ENCODE peak calls at places on chromosomes 12 and 14, in four cellular contexts. One of them, this sample, is unnamed.

GRCh38 chr14:70567791-70568190 is 32.7 kb downstream of the MED6 start:
- DNase-seq in activated T-cell treated with anti-CD3 and anti-CD28 coated beads, Interleukin-2, amount 50 U/mL, for 72 hours: peak
- DNase-seq in EH: peak
- DNase-seq in GDM1: peak
- DNase-seq in this sample: no peak

GRCh38 chr12:104345234-104346066 is 41.9 kb downstream of the EID3 start:
- DNase-seq in EH: no peak
- DNase-seq in activated T-cell treated with anti-CD3 and anti-CD28 coated beads, Interleukin-2, amount 50 U/mL, for 72 hours: no peak
- DNase-seq in GDM1: no peak
- DNase-seq in this sample: no peak

GRCh38 chr14:91354221-91354916 is 63.3 kb downstream of the CCDC88C start:
- DNase-seq in EH: no peak
- DNase-seq in activated T-cell treated with anti-CD3 and anti-CD28 coated beads, Interleukin-2, amount 50 U/mL, for 72 hours: no peak
- DNase-seq in GDM1: no peak
- DNase-seq in this sample: no peak

GRCh38 chr12:68189766-68190700 is 30.5 kb upstream of the IFNG start:
- DNase-seq in EH: peak
- DNase-seq in activated T-cell treated with anti-CD3 and anti-CD28 coated beads, Interleukin-2, amount 50 U/mL, for 72 hours: peak
- DNase-seq in GDM1: no peak
- DNase-seq in this sample: no peak

GRCh38 chr12:58286353-58286752 is 345.0 kb downstream of the ATP23 start:
- DNase-seq in EH: no peak
- DNase-seq in GDM1: no peak
- DNase-seq in activated T-cell treated with anti-CD3 and anti-CD28 coated beads, Interleukin-2, amount 50 U/mL, for 72 hours: no peak
- DNase-seq in this sample: no peak

GRCh38 chr14:59417301-59417700 is 47.9 kb downstream of the GPR135 start:
- DNase-seq in EH: no peak
- DNase-seq in activated T-cell treated with anti-CD3 and anti-CD28 coated beads, Interleukin-2, amount 50 U/mL, for 72 hours: no peak
- DNase-seq in GDM1: no peak
- DNase-seq in this sample: no peak

GRCh38 chr14:76926521-76927251 is 100.5 kb downstream of the LRRC74A start:
- DNase-seq in activated T-cell treated with anti-CD3 and anti-CD28 coated beads, Interleukin-2, amount 50 U/mL, for 72 hours: peak
- DNase-seq in EH: peak
- DNase-seq in GDM1: peak
- DNase-seq in this sample: no peak

GRCh38 chr14:24252289-24253124 is 10.1 kb upstream of the TINF2 start:
- DNase-seq in activated T-cell treated with anti-CD3 and anti-CD28 coated beads, Interleukin-2, amount 50 U/mL, for 72 hours: no peak
- DNase-seq in EH: no peak
- DNase-seq in GDM1: no peak
- DNase-seq in this sample: no peak

GRCh38 chr12:39033789-39034188 is 128.4 kb upstream of the CPNE8 start:
- DNase-seq in EH: no peak
- DNase-seq in activated T-cell treated with anti-CD3 and anti-CD28 coated beads, Interleukin-2, amount 50 U/mL, for 72 hours: no peak
- DNase-seq in GDM1: no peak
- DNase-seq in this sample: no peak

GRCh38 chr14:100410056-100410565 is 87.0 kb downstream of the SLC25A47 start:
- DNase-seq in GDM1: no peak
- DNase-seq in activated T-cell treated with anti-CD3 and anti-CD28 coated beads, Interleukin-2, amount 50 U/mL, for 72 hours: no peak
- DNase-seq in EH: no peak
- DNase-seq in this sample: peak

GRCh38 chr12:127191124-127191523 is 1075.8 kb upstream of the TMEM132C start:
- DNase-seq in EH: peak
- DNase-seq in GDM1: no peak
- DNase-seq in activated T-cell treated with anti-CD3 and anti-CD28 coated beads, Interleukin-2, amount 50 U/mL, for 72 hours: no peak
- DNase-seq in this sample: no peak

GRCh38 chr12:106323537-106323936 is 21.0 kb downstream of the TCP11L2 start:
- DNase-seq in activated T-cell treated with anti-CD3 and anti-CD28 coated beads, Interleukin-2, amount 50 U/mL, for 72 hours: no peak
- DNase-seq in EH: no peak
- DNase-seq in GDM1: no peak
- DNase-seq in this sample: no peak

GRCh38 chr14:69828372-69828771 is 31.3 kb upstream of the SLC10A1 start:
- DNase-seq in EH: no peak
- DNase-seq in activated T-cell treated with anti-CD3 and anti-CD28 coated beads, Interleukin-2, amount 50 U/mL, for 72 hours: no peak
- DNase-seq in GDM1: no peak
- DNase-seq in this sample: no peak

GRCh38 chr14:89011727-89012271 is 187.3 kb downstream of the TTC8 start:
- DNase-seq in EH: peak
- DNase-seq in activated T-cell treated with anti-CD3 and anti-CD28 coated beads, Interleukin-2, amount 50 U/mL, for 72 hours: no peak
- DNase-seq in GDM1: no peak
- DNase-seq in this sample: no peak